ENCODE peak calls at places on chromosomes 13 and 19, in seven cellular contexts. One of them, this sample, is unnamed.

GRCh38 chr13:28636078-28636477 is 22.9 kb upstream of the POMP start:
- DNase-seq in HCT116: no peak
- DNase-seq in tibial nerve: no peak
- DNase-seq in breast epithelium: no peak
- DNase-seq in testis: no peak
- DNase-seq in vagina: no peak
- DNase-seq in adrenal gland: no peak
- DNase-seq in this sample: no peak

GRCh38 chr13:24207841-24208240 is 47.3 kb downstream of the SPATA13 start:
- DNase-seq in breast epithelium: no peak
- DNase-seq in testis: no peak
- DNase-seq in vagina: no peak
- DNase-seq in HCT116: no peak
- DNase-seq in tibial nerve: no peak
- DNase-seq in adrenal gland: no peak
- DNase-seq in this sample: no peak

GRCh38 chr19:6697291-6697690 is 23.2 kb downstream of the C3 start:
- DNase-seq in vagina: no peak
- DNase-seq in adrenal gland: no peak
- DNase-seq in breast epithelium: no peak
- DNase-seq in tibial nerve: no peak
- DNase-seq in testis: no peak
- DNase-seq in HCT116: no peak
- DNase-seq in this sample: no peak

GRCh38 chr13:92259523-92259922 is 861.1 kb downstream of the GPC5 start:
- DNase-seq in testis: no peak
- DNase-seq in vagina: no peak
- DNase-seq in tibial nerve: no peak
- DNase-seq in HCT116: no peak
- DNase-seq in adrenal gland: no peak
- DNase-seq in breast epithelium: no peak
- DNase-seq in this sample: no peak

GRCh38 chr13:40981361-40981760 is 37.8 kb downstream of the ELF1 start:
- DNase-seq in HCT116: no peak
- DNase-seq in vagina: no peak
- DNase-seq in adrenal gland: no peak
- DNase-seq in testis: no peak
- DNase-seq in tibial nerve: no peak
- DNase-seq in breast epithelium: no peak
- DNase-seq in this sample: no peak

GRCh38 chr13:25207291-25207690 is 35.2 kb upstream of the AMER2 start:
- DNase-seq in adrenal gland: no peak
- DNase-seq in vagina: no peak
- DNase-seq in HCT116: no peak
- DNase-seq in tibial nerve: no peak
- DNase-seq in breast epithelium: no peak
- DNase-seq in testis: no peak
- DNase-seq in this sample: no peak

GRCh38 chr13:22076658-22077057 is 405.8 kb downstream of the FGF9 start:
- DNase-seq in vagina: no peak
- DNase-seq in HCT116: no peak
- DNase-seq in tibial nerve: no peak
- DNase-seq in adrenal gland: no peak
- DNase-seq in testis: no peak
- DNase-seq in breast epithelium: no peak
- DNase-seq in this sample: no peak

GRCh38 chr19:18112989-18113478 is 15.5 kb downstream of the MAST3 start:
- DNase-seq in HCT116: peak; percentile 51
- DNase-seq in breast epithelium: peak; percentile 87
- DNase-seq in testis: peak; percentile 90
- DNase-seq in adrenal gland: peak; percentile 88
- DNase-seq in tibial nerve: peak; percentile 84
- DNase-seq in vagina: no peak
- DNase-seq in this sample: peak; percentile 62

GRCh38 chr19:5273782-5274181 is 66.8 kb downstream of the PTPRS start:
- DNase-seq in adrenal gland: no peak
- DNase-seq in testis: no peak
- DNase-seq in HCT116: no peak
- DNase-seq in breast epithelium: no peak
- DNase-seq in vagina: no peak
- DNase-seq in tibial nerve: no peak
- DNase-seq in this sample: no peak

GRCh38 chr13:21852043-21852442 is 181.2 kb downstream of the FGF9 start:
- DNase-seq in vagina: no peak
- DNase-seq in testis: no peak
- DNase-seq in breast epithelium: no peak
- DNase-seq in tibial nerve: no peak
- DNase-seq in adrenal gland: no peak
- DNase-seq in HCT116: no peak
- DNase-seq in this sample: no peak

GRCh38 chr19:14648506-14648905 is 26.1 kb downstream of the ADGRE3 start:
- DNase-seq in tibial nerve: no peak
- DNase-seq in testis: no peak
- DNase-seq in adrenal gland: no peak
- DNase-seq in vagina: no peak
- DNase-seq in HCT116: no peak
- DNase-seq in breast epithelium: no peak
- DNase-seq in this sample: no peak

GRCh38 chr13:49956131-49956530 is 20.0 kb upstream of the SPRYD7 start:
- DNase-seq in testis: no peak
- DNase-seq in vagina: no peak
- DNase-seq in adrenal gland: no peak
- DNase-seq in tibial nerve: no peak
- DNase-seq in HCT116: no peak
- DNase-seq in breast epithelium: no peak
- DNase-seq in this sample: no peak

GRCh38 chr19:1979642-1980041 is 35.9 kb downstream of the BTBD2 start:
- DNase-seq in HCT116: no peak
- DNase-seq in breast epithelium: no peak
- DNase-seq in vagina: no peak
- DNase-seq in tibial nerve: no peak
- DNase-seq in adrenal gland: no peak
- DNase-seq in testis: no peak
- DNase-seq in this sample: no peak
- TF ChIP-seq CTCF in HCT116: no peak
- TF ChIP-seq CTCF in breast epithelium: no peak
- TF ChIP-seq CTCF in vagina: no peak
- TF ChIP-seq CTCF in tibial nerve: no peak
- TF ChIP-seq CTCF in adrenal gland: no peak
- TF ChIP-seq CTCF in testis: no peak
- TF ChIP-seq CTCF in this sample: no peak

GRCh38 chr13:26991508-26992181 is 180.0 kb downstream of the USP12 start:
- DNase-seq in adrenal gland: no peak
- DNase-seq in vagina: no peak
- DNase-seq in tibial nerve: no peak
- DNase-seq in testis: peak; percentile 75
- DNase-seq in HCT116: no peak
- DNase-seq in breast epithelium: no peak
- DNase-seq in this sample: no peak
- H3K4me1 ChIP-seq in adrenal gland: peaks cover 6% of the 10 kb centered on the region
- H3K4me1 ChIP-seq in vagina: peaks cover 15% of the 10 kb centered on the region
- H3K4me1 ChIP-seq in tibial nerve: no peaks in the 10 kb centered on the region
- H3K4me1 ChIP-seq in testis: peaks cover 16% of the 10 kb centered on the region
- H3K4me1 ChIP-seq in HCT116: no peaks in the 10 kb centered on the region
- H3K4me1 ChIP-seq in breast epithelium: no peaks in the 10 kb centered on the region
- H3K4me1 ChIP-seq in this sample: no peaks in the 10 kb centered on the region

DNA sequence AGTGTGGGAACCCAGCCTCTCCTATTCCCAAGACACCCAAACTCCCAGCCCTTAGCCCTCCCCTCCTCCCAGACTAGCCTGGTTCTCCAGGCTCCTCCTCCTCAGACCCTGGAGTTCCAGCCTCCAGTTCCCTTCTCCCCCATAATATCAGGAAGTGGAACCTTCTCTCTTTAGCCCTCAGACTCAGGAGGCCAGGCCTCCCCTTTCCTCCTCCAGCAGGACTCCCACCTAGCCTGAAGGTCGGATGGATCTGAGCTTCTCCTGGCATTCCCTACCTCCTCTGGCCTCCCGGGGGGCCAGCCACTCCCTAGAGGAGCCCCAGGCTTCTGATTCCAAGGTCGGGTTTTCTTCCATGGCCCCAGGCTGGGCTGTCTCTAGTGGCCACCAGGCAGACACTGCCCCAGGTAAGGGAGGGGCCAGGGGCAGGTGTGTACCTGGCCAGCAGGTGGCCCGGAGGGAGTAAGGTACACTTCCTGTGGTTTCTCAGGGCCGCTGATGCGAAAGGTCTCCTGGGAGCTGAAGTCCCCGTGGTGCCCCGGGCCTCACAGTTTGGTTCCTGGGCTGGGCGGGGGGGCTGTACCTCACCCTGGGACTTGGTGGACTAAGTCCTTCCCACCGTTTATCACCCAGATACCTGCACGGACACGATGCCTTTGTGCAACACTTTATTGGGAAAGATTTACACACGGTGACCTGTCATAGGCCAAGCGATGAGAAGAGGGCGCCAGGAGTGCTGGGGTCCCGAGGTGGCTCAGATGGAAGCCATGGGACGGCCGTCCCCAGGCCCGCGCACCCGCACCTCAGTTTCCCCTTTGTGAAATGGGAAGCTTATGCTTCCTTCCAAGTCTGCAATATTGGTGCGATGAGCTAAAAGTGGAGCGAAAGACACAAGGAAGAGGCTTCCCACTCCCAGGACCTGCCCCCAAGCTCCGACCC is at the start of gene TMC4:
- DNase-seq in breast epithelium: no peak
- DNase-seq in adrenal gland: no peak
- DNase-seq in vagina: no peak
- DNase-seq in HCT116: peak; percentile 63
- DNase-seq in tibial nerve: no peak
- DNase-seq in testis: no peak
- DNase-seq in this sample: no peak
- TF ChIP-seq POLR2A in breast epithelium: peak; percentile 31
- TF ChIP-seq POLR2A in adrenal gland: no peak
- TF ChIP-seq POLR2A in vagina: no peak
- TF ChIP-seq POLR2A in HCT116: no peak
- TF ChIP-seq POLR2A in tibial nerve: no peak
- TF ChIP-seq POLR2A in testis: no peak
- TF ChIP-seq POLR2A in this sample: no peak

DNA sequence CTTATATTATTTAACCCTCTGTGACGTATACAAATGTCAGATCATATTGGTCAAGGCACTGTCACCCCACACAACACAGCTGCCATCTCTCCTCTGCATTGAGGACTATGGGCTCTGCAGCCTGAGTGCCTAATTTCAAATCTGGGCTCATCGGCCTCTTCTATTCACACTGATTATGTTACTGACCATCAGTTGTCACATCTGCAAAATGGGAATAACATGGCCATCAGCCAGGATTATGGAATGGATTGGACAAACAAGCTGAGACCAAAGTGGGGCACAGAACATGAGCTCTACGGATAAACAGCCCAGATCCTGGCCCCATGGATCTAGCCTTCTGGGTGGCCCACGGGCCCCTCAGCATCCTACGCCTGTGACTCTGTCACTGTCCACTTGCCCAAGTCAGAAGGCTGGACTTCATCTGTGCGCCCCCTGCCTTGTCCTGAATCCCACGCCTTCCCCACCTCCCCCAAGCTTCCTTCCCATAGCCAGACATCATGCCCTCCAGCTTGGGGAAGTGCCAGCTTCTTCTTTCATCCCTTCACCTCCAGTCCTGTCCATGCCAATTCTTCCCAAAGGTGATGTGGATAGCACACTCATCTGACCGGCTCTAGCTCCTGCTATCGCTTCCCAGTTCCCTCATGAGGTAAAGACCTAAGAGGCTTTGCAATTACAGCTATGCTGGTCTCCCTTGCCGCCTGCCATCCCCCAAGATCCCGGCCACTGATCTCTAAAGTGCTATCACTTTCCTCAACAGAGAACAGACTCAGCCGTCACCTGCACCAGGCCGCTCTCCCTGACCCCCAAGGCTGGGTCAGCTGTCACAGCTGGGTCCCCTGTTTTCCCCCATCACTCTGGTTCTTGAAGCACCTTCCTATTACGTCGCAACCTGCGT is 872 bp downstream of the FARSA start:
- DNase-seq in testis: no peak
- DNase-seq in tibial nerve: no peak
- DNase-seq in HCT116: no peak
- DNase-seq in breast epithelium: no peak
- DNase-seq in vagina: no peak
- DNase-seq in adrenal gland: no peak
- DNase-seq in this sample: no peak
- TF ChIP-seq CTCF in testis: no peak
- TF ChIP-seq CTCF in tibial nerve: no peak
- TF ChIP-seq CTCF in HCT116: no peak
- TF ChIP-seq CTCF in breast epithelium: no peak
- TF ChIP-seq CTCF in vagina: no peak
- TF ChIP-seq CTCF in adrenal gland: no peak
- TF ChIP-seq CTCF in this sample: no peak

DNA sequence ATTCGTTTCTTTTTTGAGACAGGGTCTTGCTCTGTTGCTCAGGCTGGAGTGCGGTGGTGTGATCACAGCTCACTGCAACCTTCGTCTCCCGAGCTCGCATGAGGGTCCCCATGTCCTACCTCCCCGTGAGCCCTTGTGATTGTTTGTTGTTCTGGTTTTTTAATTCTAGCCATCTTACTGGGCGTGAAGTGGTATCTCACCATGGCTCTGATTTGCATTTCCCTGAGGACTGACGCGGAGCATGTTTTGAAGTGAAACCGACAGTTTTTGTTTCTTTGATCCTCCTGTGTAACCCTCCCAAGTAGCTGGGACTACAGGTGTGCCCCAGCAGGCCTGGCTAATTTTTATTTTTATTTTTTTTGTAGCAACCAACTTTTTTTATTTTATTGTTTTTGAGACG is 21.7 kb downstream of the GNG7 start:
- DNase-seq in tibial nerve: no peak
- DNase-seq in HCT116: no peak
- DNase-seq in breast epithelium: no peak
- DNase-seq in testis: no peak
- DNase-seq in vagina: no peak
- DNase-seq in adrenal gland: no peak
- DNase-seq in this sample: no peak
- H3K4me1 ChIP-seq in tibial nerve: no peaks in the 10 kb centered on the region
- H3K4me1 ChIP-seq in HCT116: no peaks in the 10 kb centered on the region
- H3K4me1 ChIP-seq in breast epithelium: no peaks in the 10 kb centered on the region
- H3K4me1 ChIP-seq in testis: peaks cover 4% of the 10 kb centered on the region
- H3K4me1 ChIP-seq in vagina: no peaks in the 10 kb centered on the region
- H3K4me1 ChIP-seq in adrenal gland: no peaks in the 10 kb centered on the region
- H3K4me1 ChIP-seq in this sample: no peaks in the 10 kb centered on the region

DNA sequence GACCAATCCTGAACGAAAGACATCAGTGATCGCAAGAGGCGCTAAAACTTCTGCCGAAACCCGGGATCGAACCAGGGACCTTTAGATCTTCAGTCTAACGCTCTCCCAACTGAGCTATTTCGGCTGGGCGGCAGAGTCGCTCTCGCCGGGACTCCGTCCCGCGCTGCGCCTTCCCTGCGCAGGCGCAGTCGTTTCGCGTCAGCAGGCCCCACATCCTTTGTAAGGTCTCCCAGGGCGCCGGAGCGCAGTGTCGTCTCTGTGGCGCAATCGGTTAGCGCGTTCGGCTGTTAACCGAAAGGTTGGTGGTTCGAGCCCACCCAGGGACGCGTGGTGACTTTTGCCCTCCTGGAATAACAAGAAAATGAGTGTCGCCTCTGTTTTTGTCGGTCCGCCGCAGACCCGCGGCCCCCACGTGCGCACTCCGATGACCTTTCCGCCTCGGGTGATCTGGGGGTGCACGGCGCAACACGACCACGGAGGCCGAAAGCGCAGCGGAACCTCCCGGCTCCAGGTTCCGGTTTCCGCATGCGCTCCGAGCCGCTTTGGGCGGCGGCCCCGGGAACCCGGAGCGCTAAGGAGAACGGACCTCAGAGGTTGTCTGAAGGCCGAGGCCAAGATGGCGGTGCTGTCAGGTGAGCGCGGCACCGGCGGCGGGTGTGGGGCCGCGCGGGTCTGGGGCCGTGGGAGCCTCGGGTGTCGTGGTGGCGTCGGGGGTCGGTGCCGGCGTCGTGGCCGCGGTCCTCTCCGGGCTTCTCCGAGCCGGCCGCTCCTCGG is at the start of gene NDUFS7:
- DNase-seq in vagina: no peak
- DNase-seq in HCT116: peak; percentile 84
- DNase-seq in tibial nerve: peak; percentile 93
- DNase-seq in testis: peak; percentile 93
- DNase-seq in adrenal gland: peak; percentile 90
- DNase-seq in breast epithelium: peak; percentile 91
- DNase-seq in this sample: peak; percentile 86
- TF ChIP-seq POLR2A in vagina: peak; percentile 50
- TF ChIP-seq POLR2A in HCT116: no peak
- TF ChIP-seq POLR2A in tibial nerve: peak; percentile 39
- TF ChIP-seq POLR2A in testis: no peak
- TF ChIP-seq POLR2A in adrenal gland: peak; percentile 45
- TF ChIP-seq POLR2A in breast epithelium: no peak
- TF ChIP-seq POLR2A in this sample: peak; percentile 89

This sample was measured in gastrocnemius medialis.